ENCODE peak calls at places on chromosomes 4 and X, in eight cellular contexts. R is mesendoderm, D is Karpas-422, N is ovary, A is foreskin keratinocyte, I is heart right ventricle, W is Peyer's patch, Q is A549. M is an unnamed sample.

GRCh38 chr4:905485-906214 is 26.5 kb downstream of the GAK start:
- DNase-seq in R (no peak), D (no peak), N (no peak), A (no peak), I (peak), W (no peak), Q (no peak), M (peak)

GRCh38 chrX:19682712-19683331 is 167.5 kb upstream of the MAP3K15 start:
- DNase-seq in R (peak), D (no peak), N (peak), A (no peak), I (peak), W (peak), Q (no peak), M (peak)

GRCh38 chrX:153409414-153410101 is 1.7 kb upstream of the ZFP92 start:
- DNase-seq in R (no peak), D (no peak), N (no peak), A (no peak), I (no peak), W (no peak), Q (no peak), M (no peak)

GRCh38 chrX:68599256-68600152 is 48.0 kb upstream of the STARD8 start:
- DNase-seq in R (no peak), D (peak), N (no peak), A (no peak), I (no peak), W (no peak), Q (peak), M (no peak)

GRCh38 chrX:47316276-47317025 is 53.9 kb upstream of the ZNF157 start:
- DNase-seq in R (peak), D (no peak), N (no peak), A (no peak), I (no peak), W (no peak), Q (no peak), M (no peak)

GRCh38 chr4:102578819-102579218 is 77.7 kb downstream of the NFKB1 start:
- DNase-seq in R (peak), D (peak), N (no peak), A (no peak), I (no peak), W (no peak), Q (no peak), M (no peak)

GRCh38 chrX:47577901-47578300 is 4.3 kb upstream of the TIMP1 start:
- DNase-seq in R (no peak), D (no peak), N (no peak), A (no peak), I (no peak), W (no peak), Q (no peak), M (no peak)

GRCh38 chr4:61468091-61468720 is 268.1 kb downstream of the ADGRL3 start:
- DNase-seq in R (no peak), D (no peak), N (no peak), A (peak), I (no peak), W (no peak), Q (no peak), M (no peak)

GRCh38 chrX:12434493-12434892 is 296.2 kb downstream of the FRMPD4 start:
- DNase-seq in R (peak), D (no peak), N (no peak), A (no peak), I (no peak), W (no peak), Q (no peak), M (no peak)

GRCh38 chr4:139367421-139368090 is 65.3 kb upstream of the NDUFC1 start:
- DNase-seq in R (no peak), D (no peak), N (no peak), A (no peak), I (no peak), W (no peak), Q (no peak), M (no peak)

GRCh38 chr4:171812377-171813194 is 618 bp upstream of the GALNTL6 start:
- DNase-seq in R (peak), D (no peak), N (no peak), A (no peak), I (no peak), W (no peak), Q (no peak), M (peak)

GRCh38 chrX:134171661-134172587 is 65.1 kb upstream of the CCDC160 start:
- DNase-seq in R (peak), D (no peak), N (peak), A (no peak), I (peak), W (peak), Q (no peak), M (peak)

DNA sequence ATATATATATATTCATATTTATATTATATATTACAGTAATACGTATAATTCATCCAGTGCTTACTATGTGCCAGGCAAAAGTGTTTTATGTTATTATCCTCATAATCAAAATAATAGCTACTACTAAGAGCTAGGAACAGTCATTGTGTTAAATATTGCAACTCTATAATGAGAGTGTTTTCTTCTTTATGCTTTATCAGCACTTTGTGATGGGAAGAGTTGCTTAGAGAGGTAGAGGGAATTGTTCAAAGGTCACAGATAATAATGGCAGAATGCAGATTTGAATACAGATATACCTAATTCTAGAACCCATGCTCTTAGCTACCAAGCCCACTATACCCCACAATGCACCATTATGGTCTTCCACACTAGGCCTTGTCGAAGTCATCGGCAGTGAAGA is 318.8 kb upstream of the PPARGC1A start:
- DNase-seq in R (no peak), D (no peak), N (no peak), A (no peak), I (no peak), W (no peak), Q (no peak), M (no peak)
- H3K27ac ChIP-seq in R (no peak), D (no peak), N (no peak), A (no peak), I (no peak), W (no peak), Q (peak), M (no peak)

GRCh38 chrX:36849407-36849806 is 158.8 kb upstream of the FAM47C start:
- DNase-seq in R (no peak), D (no peak), N (no peak), A (no peak), I (no peak), W (no peak), Q (no peak), M (no peak)
- H3K27ac ChIP-seq in R (no peak), D (no peak), N (no peak), A (no peak), I (no peak), W (no peak), Q (no peak), M (no peak)

GRCh38 chrX:115560978-115561604 is at the start of gene PLS3:
- DNase-seq in R (peak), D (no peak), N (peak), A (peak), I (peak), W (peak), Q (peak), M (peak)
- H3K27ac ChIP-seq in R (peak), D (no peak), N (peak), A (peak), I (peak), W (peak), Q (peak), M (peak)

GRCh38 chr4:2847297-2847871 is 3.7 kb downstream of the ADD1 start:
- DNase-seq in R (peak), D (no peak), N (no peak), A (no peak), I (no peak), W (no peak), Q (no peak), M (no peak)

GRCh38 chr4:2849267-2850140 is 5.9 kb downstream of the ADD1 start:
- DNase-seq in R (no peak), D (no peak), N (no peak), A (no peak), I (no peak), W (peak), Q (no peak), M (no peak)

GRCh38 chr4:2850966-2851782 is 7.5 kb downstream of the ADD1 start:
- DNase-seq in R (no peak), D (peak), N (no peak), A (no peak), I (no peak), W (no peak), Q (no peak), M (no peak)

GRCh38 chr4:2846172-2846571 is 2.5 kb downstream of the ADD1 start:
- DNase-seq in R (no peak), D (no peak), N (no peak), A (no peak), I (no peak), W (no peak), Q (no peak), M (no peak)

DNA sequence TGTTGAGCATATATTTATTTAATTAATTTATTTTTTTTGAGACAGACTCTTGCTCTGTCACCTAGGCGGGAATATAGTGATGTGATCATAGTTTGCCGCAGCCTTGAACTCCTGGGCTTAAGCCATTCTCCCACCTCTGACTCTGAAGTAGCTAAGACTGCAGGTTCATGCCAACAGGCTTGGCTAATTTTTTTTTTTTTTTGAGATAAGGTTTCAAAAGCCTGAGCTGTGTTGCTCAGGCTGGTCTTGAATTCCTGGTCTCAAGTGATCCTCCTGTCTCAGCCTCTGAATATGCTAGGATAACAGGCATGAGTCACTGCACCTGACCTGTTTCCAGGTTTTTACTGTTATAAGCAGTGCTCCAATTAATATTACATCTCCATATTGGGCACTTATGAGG is 4.8 kb downstream of the ADD1 start:
- DNase-seq in R (peak), D (no peak), N (no peak), A (peak), I (no peak), W (no peak), Q (no peak), M (no peak)
- H3K27ac ChIP-seq in R (no peak), D (no peak), N (peak), A (no peak), I (no peak), W (peak), Q (no peak), M (peak)

DNA sequence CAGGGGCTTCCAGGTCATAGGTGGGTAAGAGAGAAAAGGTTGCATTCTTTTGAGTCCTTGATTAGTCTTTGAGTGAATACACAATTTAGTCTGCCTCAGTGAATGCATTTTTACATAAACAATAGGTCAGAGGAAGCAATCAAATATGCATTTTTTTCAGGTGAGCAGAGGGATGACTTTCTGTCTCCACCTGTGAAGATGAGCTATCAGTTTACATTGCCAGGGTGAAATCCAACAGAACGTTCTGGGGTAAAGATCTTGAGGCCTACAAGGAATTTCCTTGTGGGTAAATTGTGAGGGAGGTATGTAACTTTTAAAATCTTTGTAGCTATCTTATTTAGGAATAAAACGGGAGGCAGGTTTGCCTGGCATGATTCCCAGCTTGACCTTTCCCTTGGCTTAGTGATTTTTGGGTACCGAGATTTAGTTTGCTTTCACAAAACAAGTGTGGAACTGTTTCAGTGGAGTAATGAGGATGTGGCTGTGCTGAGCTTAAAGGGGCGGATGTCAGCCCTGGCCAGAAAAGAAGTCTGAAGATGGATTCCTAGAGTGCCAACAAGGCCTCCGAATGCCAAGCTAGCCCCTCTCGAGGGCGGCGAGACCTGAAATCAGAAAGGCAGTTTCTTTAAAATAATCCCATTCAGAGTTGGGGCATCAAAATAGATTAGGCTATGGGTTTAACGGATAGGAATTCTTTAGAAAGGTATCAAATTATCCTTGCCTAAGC is 29.5 kb downstream of the TMEM131L start:
- DNase-seq in R (peak), D (no peak), N (no peak), A (peak), I (no peak), W (no peak), Q (no peak), M (no peak)
- H3K27ac ChIP-seq in R (peak), D (no peak), N (no peak), A (peak), I (no peak), W (peak), Q (no peak), M (no peak)

DNA sequence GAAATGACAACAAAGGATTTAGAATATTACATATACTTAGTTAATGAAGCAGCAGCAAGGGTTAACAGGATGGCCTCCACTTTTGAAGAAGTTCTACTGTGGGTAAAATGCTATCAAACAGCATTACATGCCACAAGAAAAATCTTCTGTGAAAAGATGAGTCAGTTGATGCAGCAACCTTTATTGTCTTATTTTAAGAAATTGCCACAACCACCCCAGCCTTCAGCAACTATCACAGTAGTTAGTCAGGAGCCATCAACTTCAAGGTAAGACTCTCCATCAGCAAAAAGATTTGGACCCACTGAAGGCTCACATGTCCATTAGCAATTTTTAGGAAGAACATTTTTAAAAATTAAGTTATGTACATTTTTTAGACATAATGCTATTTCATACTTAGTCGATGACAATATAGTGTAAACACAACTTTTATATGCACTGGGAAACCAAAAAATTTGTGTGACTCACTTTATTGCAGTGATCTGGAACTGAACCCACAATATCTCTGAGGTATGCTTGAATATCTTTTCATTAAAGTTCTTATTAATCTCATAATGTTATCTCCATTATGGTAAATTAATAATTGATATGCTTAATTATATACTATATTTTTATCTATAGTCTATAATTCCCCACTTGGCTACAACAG is 81.2 kb downstream of the SPCS3 start:
- DNase-seq in R (no peak), D (no peak), N (no peak), A (peak), I (no peak), W (no peak), Q (no peak), M (no peak)
- H3K27ac ChIP-seq in R (no peak), D (no peak), N (no peak), A (no peak), I (no peak), W (no peak), Q (peak), M (no peak)

GRCh38 chr4:40289366-40290188 is 45.6 kb upstream of the CHRNA9 start:
- DNase-seq in R (no peak), D (peak), N (no peak), A (peak), I (no peak), W (no peak), Q (no peak), M (no peak)
- H3K27ac ChIP-seq in R (no peak), D (peak), N (no peak), A (peak), I (no peak), W (no peak), Q (peak), M (no peak)

DNA sequence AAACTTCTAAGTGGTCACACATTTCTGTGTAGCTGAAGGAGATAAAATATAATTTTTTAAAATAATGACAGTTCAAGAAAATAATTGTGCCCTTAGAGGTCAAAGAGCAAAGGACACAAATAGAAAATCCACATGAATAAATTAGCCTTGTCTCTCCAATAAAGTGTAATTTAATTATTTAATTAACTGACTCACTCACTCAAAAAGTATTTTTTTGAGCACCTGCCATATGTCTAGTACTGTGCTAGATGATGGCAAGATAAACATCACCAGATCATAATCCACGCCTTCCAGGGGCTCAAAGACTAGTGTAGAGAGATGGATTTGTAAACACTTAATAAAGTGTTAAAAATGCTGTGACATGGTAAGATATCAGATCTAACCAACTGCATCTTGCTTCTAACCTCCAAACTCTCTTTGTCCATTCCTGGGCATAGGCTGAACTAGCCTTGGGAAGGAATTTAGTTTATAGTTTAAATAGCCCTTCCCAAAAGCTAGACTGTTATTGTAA is 112.5 kb downstream of the SCLT1 start:
- DNase-seq in R (no peak), D (no peak), N (no peak), A (no peak), I (no peak), W (no peak), Q (no peak), M (no peak)
- H3K27ac ChIP-seq in R (no peak), D (no peak), N (no peak), A (no peak), I (no peak), W (no peak), Q (no peak), M (no peak)

GRCh38 chr4:80150387-80151173 is 46.7 kb upstream of the PRDM8 start:
- DNase-seq in R (no peak), D (no peak), N (no peak), A (no peak), I (no peak), W (no peak), Q (no peak), M (no peak)
- H3K27ac ChIP-seq in R (no peak), D (no peak), N (no peak), A (no peak), I (no peak), W (no peak), Q (no peak), M (no peak)